ENCODE peak calls at places on chromosome 12, in four cellular contexts. One of them, this sample, is unnamed.

GRCh38 chr12:94092516-94093241 is 55.7 kb upstream of the PLXNC1 start:
- DNase-seq in A549: no peak
- DNase-seq in HepG2: no peak
- DNase-seq in K562: no peak
- DNase-seq in this sample: no peak

GRCh38 chr12:107359382-107359781 is 266.0 kb upstream of the CRY1 start:
- DNase-seq in A549: peak
- DNase-seq in HepG2: no peak
- DNase-seq in K562: no peak
- DNase-seq in this sample: no peak

GRCh38 chr12:101004891-101005290 is 205.1 kb downstream of the SLC5A8 start:
- DNase-seq in A549: no peak
- DNase-seq in HepG2: no peak
- DNase-seq in K562: no peak
- DNase-seq in this sample: no peak

GRCh38 chr12:2794736-2795289 is at the start of gene FKBP4:
- DNase-seq in A549: peak
- DNase-seq in HepG2: peak
- DNase-seq in K562: peak
- DNase-seq in this sample: peak

GRCh38 chr12:92442782-92443181 is 260.0 kb upstream of the PLEKHG7 start:
- DNase-seq in A549: no peak
- DNase-seq in HepG2: no peak
- DNase-seq in K562: no peak
- DNase-seq in this sample: no peak

GRCh38 chr12:80230068-80230467 is 130.7 kb downstream of the OTOGL start:
- DNase-seq in A549: no peak
- DNase-seq in HepG2: no peak
- DNase-seq in K562: no peak
- DNase-seq in this sample: peak

GRCh38 chr12:25533150-25533549 is 19.9 kb downstream of the LMNTD1 start:
- DNase-seq in A549: no peak
- DNase-seq in HepG2: no peak
- DNase-seq in K562: no peak
- DNase-seq in this sample: no peak

GRCh38 chr12:92432724-92433281 is 270.0 kb upstream of the PLEKHG7 start:
- DNase-seq in A549: no peak
- DNase-seq in HepG2: no peak
- DNase-seq in K562: no peak
- DNase-seq in this sample: no peak

GRCh38 chr12:15796493-15797141 is 7.4 kb upstream of the EPS8 start:
- DNase-seq in A549: peak
- DNase-seq in HepG2: peak
- DNase-seq in K562: no peak
- DNase-seq in this sample: no peak

GRCh38 chr12:88665051-88665450 is 84.8 kb upstream of the KITLG start:
- DNase-seq in A549: no peak
- DNase-seq in HepG2: no peak
- DNase-seq in K562: no peak
- DNase-seq in this sample: no peak

GRCh38 chr12:47828967-47829482 is 9.3 kb upstream of the HDAC7 start:
- DNase-seq in A549: peak
- DNase-seq in HepG2: no peak
- DNase-seq in K562: peak
- DNase-seq in this sample: peak

GRCh38 chr12:47828008-47828966 is 8.6 kb upstream of the HDAC7 start:
- DNase-seq in A549: no peak
- DNase-seq in HepG2: no peak
- DNase-seq in K562: no peak
- DNase-seq in this sample: no peak

GRCh38 chr12:47833591-47834012 is 13.9 kb upstream of the HDAC7 start:
- DNase-seq in A549: no peak
- DNase-seq in HepG2: no peak
- DNase-seq in K562: no peak
- DNase-seq in this sample: no peak

GRCh38 chr12:47832263-47832933 is 12.7 kb upstream of the HDAC7 start:
- DNase-seq in A549: no peak
- DNase-seq in HepG2: no peak
- DNase-seq in K562: no peak
- DNase-seq in this sample: no peak

GRCh38 chr12:47829584-47829983 is 9.9 kb upstream of the HDAC7 start:
- DNase-seq in A549: no peak
- DNase-seq in HepG2: no peak
- DNase-seq in K562: peak
- DNase-seq in this sample: no peak
- TF ChIP-seq HMGXB4 in A549: no peak
- TF ChIP-seq HMGXB4 in HepG2: no peak
- TF ChIP-seq HMGXB4 in K562: no peak
- TF ChIP-seq HMGXB4 in this sample: no peak

DNA sequence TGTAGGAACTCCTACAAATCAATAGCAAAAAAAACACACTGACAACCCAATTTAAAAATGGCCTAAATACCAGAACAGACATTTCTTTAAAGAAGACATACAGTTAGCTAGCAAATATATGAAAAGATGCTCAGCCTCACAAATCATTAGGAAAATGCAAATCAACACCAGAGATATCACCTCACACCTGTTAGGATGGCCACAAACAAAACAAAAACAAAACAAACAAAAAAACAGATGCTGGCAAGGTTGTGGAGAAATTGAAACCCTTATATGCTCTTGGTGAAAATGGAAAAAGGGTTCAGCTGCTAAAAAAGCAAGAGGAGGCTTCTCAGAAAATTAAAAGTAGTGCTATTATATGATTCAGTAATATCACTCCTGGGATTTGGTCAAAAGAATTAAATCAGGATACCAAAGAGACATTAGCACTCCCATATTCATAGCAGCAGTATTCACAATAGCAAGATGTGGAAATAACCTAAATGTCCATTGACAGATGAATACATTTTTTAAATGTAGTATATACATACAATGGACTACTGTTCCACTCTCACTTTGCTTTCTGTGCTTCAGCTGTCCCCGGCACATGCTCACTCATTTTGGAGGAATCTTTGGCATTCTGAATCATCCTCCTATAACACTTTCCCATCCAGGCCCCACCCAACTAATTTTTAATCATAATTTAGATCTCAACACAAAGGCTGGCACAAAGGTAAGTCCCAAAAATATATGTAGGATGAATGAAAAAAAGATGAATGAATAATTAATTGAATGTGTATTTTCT is 99.1 kb downstream of the SYT1 start:
- DNase-seq in A549: no peak
- DNase-seq in HepG2: no peak
- DNase-seq in K562: no peak
- DNase-seq in this sample: no peak
- TF ChIP-seq HMGXB4 in A549: no peak
- TF ChIP-seq HMGXB4 in HepG2: no peak
- TF ChIP-seq HMGXB4 in K562: no peak
- TF ChIP-seq HMGXB4 in this sample: no peak

GRCh38 chr12:70920251-70920851 is at the start of gene PTPRR:
- DNase-seq in A549: no peak
- DNase-seq in HepG2: no peak
- DNase-seq in K562: no peak
- DNase-seq in this sample: peak
- TF ChIP-seq HMGXB4 in A549: no peak
- TF ChIP-seq HMGXB4 in HepG2: no peak
- TF ChIP-seq HMGXB4 in K562: no peak
- TF ChIP-seq HMGXB4 in this sample: no peak

GRCh38 chr12:58841058-58841798 is 79.1 kb downstream of the LRIG3 start:
- DNase-seq in A549: no peak
- DNase-seq in HepG2: no peak
- DNase-seq in K562: no peak
- DNase-seq in this sample: peak
- TF ChIP-seq HMGXB4 in A549: no peak
- TF ChIP-seq HMGXB4 in HepG2: no peak
- TF ChIP-seq HMGXB4 in K562: no peak
- TF ChIP-seq HMGXB4 in this sample: no peak

DNA sequence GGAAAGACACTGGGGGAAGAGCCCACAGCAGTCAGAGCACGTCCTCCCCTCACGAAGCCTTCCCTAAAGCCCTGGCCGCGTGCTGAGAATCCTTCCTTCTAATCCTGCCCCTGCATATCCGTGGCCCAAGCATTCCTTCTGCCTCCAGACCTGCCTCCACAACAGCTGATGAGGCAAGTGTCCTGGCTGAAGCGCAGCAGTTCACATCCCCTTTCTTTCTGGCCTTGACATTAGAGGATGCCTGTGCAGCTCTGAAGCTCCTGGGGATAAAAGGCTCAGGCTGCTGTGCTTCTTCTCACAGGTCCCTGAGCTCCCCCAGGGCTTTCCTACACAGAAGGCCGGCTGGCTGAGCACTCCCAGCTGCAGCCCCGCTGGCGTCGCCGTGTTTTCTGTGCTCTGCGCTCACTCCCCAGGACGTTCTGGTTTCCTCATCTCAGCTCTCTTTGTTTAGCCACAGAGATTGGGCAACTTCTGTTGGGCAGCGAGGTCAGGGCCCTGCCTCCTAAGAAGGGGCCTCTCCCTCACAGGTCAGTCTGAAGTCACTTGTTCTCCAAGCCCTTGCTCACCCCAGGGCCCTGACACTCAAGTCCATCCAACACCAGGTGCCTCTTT is 45.8 kb downstream of the NINJ2 start:
- DNase-seq in A549: peak
- DNase-seq in HepG2: peak
- DNase-seq in K562: no peak
- DNase-seq in this sample: no peak
- TF ChIP-seq HMGXB4 in A549: no peak
- TF ChIP-seq HMGXB4 in HepG2: peak
- TF ChIP-seq HMGXB4 in K562: no peak
- TF ChIP-seq HMGXB4 in this sample: no peak

This sample was measured in WTC11.